ENCODE peak calls at places on chromosomes 12 and 14, in ten cellular contexts. R, D, W, K, J, V, A, Q, G and L are unnamed samples.

GRCh38 chr12:53976172-53976822 is 1.5 kb upstream of the HOTAIR start:
- DNase-seq in R (no peak), Q (no peak), W (no peak), G (no peak), V (no peak), J (no peak), A (no peak), K (no peak), D (no peak), L (no peak)

GRCh38 chr12:40474630-40475029 is 217.6 kb upstream of the CNTN1 start:
- DNase-seq in W (no peak), K (no peak), V (no peak), Q (no peak), G (no peak), R (no peak), D (no peak), A (no peak), J (no peak), L (no peak)

GRCh38 chr14:89249296-89249565 is 167.8 kb downstream of the FOXN3 start:
- DNase-seq in G (peak; percentile 34), R (no peak), W (no peak), Q (no peak), K (no peak), A (no peak), J (no peak), V (no peak), D (no peak), L (no peak)

GRCh38 chr14:74018029-74018703 is 922 bp downstream of the ENTPD5 start:
- DNase-seq in V (no peak), A (no peak), D (no peak), J (no peak), K (peak; percentile 32), W (no peak), Q (no peak), G (peak; percentile 82), R (peak; percentile 80), L (peak; percentile 76)

GRCh38 chr14:60331201-60332045 is 82.4 kb downstream of the PPM1A start:
- DNase-seq in A (peak; percentile 73), D (peak; percentile 56), G (peak; percentile 55), V (peak; percentile 80), J (peak; percentile 56), Q (peak; percentile 71), K (no peak), W (peak; percentile 89), R (peak; percentile 56), L (peak; percentile 57)

GRCh38 chr12:124233846-124234620 is 60.9 kb upstream of the RFLNA start:
- DNase-seq in J (no peak), G (peak; percentile 89), V (no peak), K (no peak), R (peak; percentile 39), W (no peak), Q (no peak), D (no peak), A (no peak), L (peak; percentile 64)

GRCh38 chr14:102071283-102071998 is 15.4 kb downstream of the HSP90AA1 start:
- DNase-seq in G (peak; percentile 75), V (no peak), A (no peak), J (no peak), W (no peak), K (no peak), D (no peak), R (peak; percentile 65), Q (no peak), L (peak; percentile 51)

GRCh38 chr14:60807247-60807646 is 72.7 kb downstream of the MNAT1 start:
- DNase-seq in A (no peak), Q (no peak), W (no peak), R (no peak), K (no peak), V (no peak), J (no peak), G (no peak), D (no peak), L (no peak)

GRCh38 chr14:94139421-94139820 is 10.0 kb upstream of the IFI27L2 start:
- DNase-seq in A (no peak), W (no peak), V (no peak), Q (no peak), R (no peak), D (no peak), J (no peak), G (no peak), K (no peak), L (no peak)

GRCh38 chr14:63840981-63841380 is 11.8 kb upstream of the SYNE2 start:
- DNase-seq in W (peak; percentile 68), V (no peak), Q (no peak), A (peak; percentile 36), D (no peak), K (no peak), G (no peak), R (no peak), J (no peak), L (no peak)

GRCh38 chr14:80213602-80214001 is 2.3 kb upstream of the DIO2 start:
- DNase-seq in V (no peak), R (peak; percentile 27), A (peak; percentile 41), Q (peak; percentile 13), G (peak; percentile 79), D (peak; percentile 19), J (no peak), K (peak; percentile 67), W (no peak), L (peak; percentile 72)

GRCh38 chr14:29911815-29912214 is 15.8 kb downstream of the PRKD1 start:
- DNase-seq in V (no peak), Q (no peak), R (no peak), D (no peak), G (no peak), K (no peak), W (no peak), J (no peak), A (no peak), L (no peak)

GRCh38 chr12:53981652-53982565 is 3.0 kb upstream of the HOXC10 start:
- DNase-seq in D (no peak), J (no peak), W (no peak), R (no peak), K (no peak), G (no peak), Q (no peak), A (no peak), V (no peak), L (no peak)

GRCh38 chr12:47033081-47033480 is 46.3 kb upstream of the PCED1B start:
- DNase-seq in J (peak; percentile 47), G (no peak), A (no peak), D (peak; percentile 12), K (no peak), Q (no peak), R (no peak), W (no peak), V (no peak), L (no peak)

GRCh38 chr12:12221560-12221959 is 45.3 kb downstream of the LRP6 start:
- DNase-seq in R (no peak), D (no peak), V (no peak), G (no peak), Q (no peak), W (no peak), A (no peak), J (no peak), K (no peak), L (no peak)

GRCh38 chr14:103624860-103625259 is 4.2 kb upstream of the KLC1 start:
- DNase-seq in D (no peak), K (no peak), A (peak; percentile 68), R (peak; percentile 36), G (peak; percentile 76), W (no peak), V (no peak), Q (no peak), J (no peak), L (peak; percentile 65)

GRCh38 chr14:94679106-94679819 is 67.1 kb downstream of the SERPINA3 start:
- DNase-seq in W (no peak), Q (no peak), K (no peak), R (no peak), D (no peak), G (no peak), A (peak; percentile 19), J (no peak), V (no peak), L (no peak)

GRCh38 chr14:64114166-64114565 is 180.0 kb downstream of the ESR2 start:
- DNase-seq in Q (no peak), A (no peak), R (no peak), K (no peak), V (no peak), G (no peak), W (no peak), D (no peak), J (no peak), L (peak; percentile 64)

GRCh38 chr14:105197274-105197673 is 16.2 kb upstream of the NUDT14 start:
- DNase-seq in K (peak; percentile 23), W (no peak), V (no peak), A (no peak), D (no peak), Q (peak; percentile 44), G (peak; percentile 76), R (no peak), J (no peak), L (peak; percentile 13)

GRCh38 chr12:108304633-108305032 is 34.5 kb downstream of the CMKLR1 start:
- DNase-seq in K (no peak), A (no peak), G (no peak), V (peak; percentile 19), R (no peak), J (no peak), Q (no peak), W (no peak), D (no peak), L (no peak)

GRCh38 chr12:94109154-94109553 is 39.2 kb upstream of the PLXNC1 start:
- DNase-seq in J (no peak), W (peak; percentile 66), G (peak; percentile 49), K (no peak), V (no peak), D (no peak), Q (no peak), A (no peak), R (peak; percentile 54), L (peak; percentile 75)

GRCh38 chr14:64092940-64093339 is 201.2 kb downstream of the ESR2 start:
- DNase-seq in G (no peak), A (no peak), J (no peak), W (no peak), K (no peak), D (no peak), V (no peak), Q (no peak), R (no peak), L (no peak)

GRCh38 chr12:9340422-9341259 is 132.4 kb upstream of the PZP start:
- DNase-seq in R (peak; percentile 72), W (no peak), J (no peak), V (no peak), D (no peak), K (no peak), Q (no peak), A (no peak), G (peak; percentile 81), L (peak; percentile 85)